ENCODE peak calls at places on chromosomes 2 and 18, in ten cellular contexts. T is psoas muscle, G is transverse colon, C is cardiac muscle cell, R is esophagus squamous epithelium, V is lower lobe of right lung, M is heart left ventricle, S is small intestine, A is upper lobe of right lung, I is endothelial cell of umbilical vein. B is an unnamed sample. For H3K4me1, the result is how much of the 10 kb centered on the place peaks cover.

GRCh38 chr2:241984658-241985057 is 115.1 kb downstream of the RTP5 start:
- DNase-seq in A (no peak), G (no peak), S (no peak), I (no peak), C (no peak), T (no peak), M (no peak), R (no peak), V (no peak), B (no peak)

GRCh38 chr2:106789185-106789584 is 96.8 kb downstream of the ST6GAL2 start:
- DNase-seq in M (no peak), C (no peak), G (no peak), V (no peak), A (no peak), T (no peak), S (no peak), R (no peak), I (no peak), B (no peak)

GRCh38 chr2:205908491-205909193 is 177.3 kb downstream of the INO80D start:
- DNase-seq in I (no peak), G (no peak), C (no peak), V (no peak), T (no peak), R (no peak), S (no peak), M (no peak), A (no peak), B (no peak)

GRCh38 chr2:239064891-239065290 is 217.0 kb downstream of the TWIST2 start:
- DNase-seq in A (no peak), I (no peak), M (no peak), V (peak), T (no peak), S (no peak), G (no peak), C (no peak), R (no peak), B (no peak)

GRCh38 chr2:190180313-190181065 is 118.0 kb upstream of the MSTN start:
- DNase-seq in C (peak), R (no peak), I (peak), S (peak), M (peak), G (peak), T (peak), V (peak), A (peak), B (peak)

GRCh38 chr2:240905176-240905781 is 857 bp upstream of the CROCC2 start:
- DNase-seq in V (peak), M (peak), S (peak), T (peak), G (no peak), R (no peak), C (no peak), A (no peak), I (no peak), B (peak)

GRCh38 chr2:233711312-233712008 is 1.2 kb upstream of the UGT1A5 start:
- DNase-seq in R (peak), C (peak), A (peak), M (peak), S (peak), I (peak), G (peak), T (peak), V (peak), B (peak)

GRCh38 chr2:43298496-43298895 is 72.1 kb upstream of the ZFP36L2 start:
- DNase-seq in V (no peak), T (no peak), S (no peak), M (no peak), I (no peak), A (no peak), C (no peak), G (no peak), R (no peak), B (no peak)

GRCh38 chr18:63374520-63374919 is 7.5 kb upstream of the KDSR start:
- DNase-seq in R (no peak), S (no peak), G (no peak), T (no peak), I (no peak), V (no peak), A (no peak), C (no peak), M (no peak), B (no peak)

GRCh38 chr18:79438581-79438980 is 42.9 kb downstream of the NFATC1 start:
- DNase-seq in A (no peak), I (no peak), G (no peak), R (no peak), C (no peak), V (no peak), T (no peak), S (no peak), M (no peak), B (no peak)
- H3K4me3 ChIP-seq in A (no peak), I (no peak), G (no peak), R (no peak), C (no peak), V (no peak), T (peak), S (no peak), M (no peak), B (no peak)

DNA sequence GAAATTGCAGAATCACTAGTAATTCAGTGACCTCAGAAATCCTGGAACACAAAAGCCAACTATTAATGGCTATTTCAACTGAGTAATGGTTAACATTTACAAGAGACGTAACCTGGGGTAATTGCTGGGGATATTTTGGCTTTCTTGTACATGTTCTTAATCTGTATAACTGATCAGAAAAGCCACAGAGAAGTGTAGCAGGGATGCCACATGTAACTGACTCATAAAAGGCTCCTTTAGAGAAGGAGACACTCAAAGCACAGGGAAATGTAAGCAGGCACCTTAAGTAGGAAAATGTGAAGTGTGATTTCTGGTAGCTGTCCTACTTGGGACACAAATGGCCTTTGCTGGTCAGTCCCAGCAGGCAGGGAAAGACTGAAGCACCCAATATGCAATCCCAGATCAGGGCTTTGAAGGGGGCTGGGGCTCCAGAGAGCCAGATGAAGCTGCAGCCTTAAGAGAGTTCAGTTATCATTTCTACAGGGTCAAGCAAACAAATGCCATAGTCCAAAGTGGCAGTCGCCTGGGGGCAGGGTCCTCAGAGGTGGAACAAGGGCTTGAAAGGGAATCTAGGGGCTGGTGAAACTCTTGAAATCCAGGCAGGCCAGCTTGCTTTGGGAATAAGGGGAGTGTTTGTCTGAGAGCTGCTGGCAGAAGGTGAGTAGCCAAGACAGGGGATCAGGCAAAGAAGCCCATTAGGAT is 7.2 kb upstream of the SPOPL start:
- DNase-seq in I (no peak), C (no peak), V (no peak), G (no peak), R (no peak), T (no peak), S (no peak), A (no peak), M (no peak), B (no peak)
- H3K4me1 ChIP-seq in I (under half), C (under half), V (under half), G (under half), R (under half), T (under half), S (under half), A (under half), M (under half), B (under half)

GRCh38 chr2:40279001-40279400 is 172.9 kb downstream of the SLC8A1 start:
- DNase-seq in G (no peak), T (no peak), A (no peak), V (no peak), R (no peak), I (peak), C (no peak), S (peak), M (no peak), B (no peak)
- H3K4me3 ChIP-seq in G (no peak), T (peak), A (no peak), V (no peak), R (no peak), I (no peak), C (no peak), S (no peak), M (no peak), B (peak)

DNA sequence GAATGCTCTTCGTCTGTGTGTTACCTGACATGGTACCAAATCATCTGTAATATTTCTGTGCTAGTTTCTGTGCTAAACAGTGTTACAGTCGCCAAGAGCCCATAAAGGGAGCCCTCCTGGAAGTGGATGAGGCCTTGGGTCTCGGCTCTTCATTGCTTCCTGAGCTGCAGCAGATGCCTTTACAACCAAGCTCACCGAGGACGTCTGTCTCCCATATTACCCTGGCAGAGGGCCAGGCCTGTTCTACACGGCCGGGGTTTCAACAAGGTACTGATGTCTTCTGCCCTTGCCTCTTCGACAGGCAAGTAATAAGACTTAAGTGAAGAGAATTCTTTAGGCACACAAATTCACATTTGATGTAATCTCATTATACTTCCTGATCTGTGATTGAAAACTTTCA is 16.8 kb downstream of the RPL31 start:
- DNase-seq in I (no peak), S (no peak), R (no peak), V (no peak), T (no peak), M (no peak), C (peak), A (no peak), G (no peak), B (no peak)
- H3K4me1 ChIP-seq in I (under half), S (under half), R (under half), V (under half), T (under half), M (under half), C (under half), A (under half), G (under half), B (under half)

GRCh38 chr2:169365093-169365483 is 2.8 kb upstream of the LRP2 start:
- DNase-seq in T (no peak), M (no peak), G (no peak), R (no peak), I (no peak), A (no peak), V (no peak), S (peak), C (no peak), B (no peak)
- H3K4me3 ChIP-seq in T (peak), M (no peak), G (peak), R (peak), I (no peak), A (peak), V (peak), S (peak), C (peak), B (peak)

DNA sequence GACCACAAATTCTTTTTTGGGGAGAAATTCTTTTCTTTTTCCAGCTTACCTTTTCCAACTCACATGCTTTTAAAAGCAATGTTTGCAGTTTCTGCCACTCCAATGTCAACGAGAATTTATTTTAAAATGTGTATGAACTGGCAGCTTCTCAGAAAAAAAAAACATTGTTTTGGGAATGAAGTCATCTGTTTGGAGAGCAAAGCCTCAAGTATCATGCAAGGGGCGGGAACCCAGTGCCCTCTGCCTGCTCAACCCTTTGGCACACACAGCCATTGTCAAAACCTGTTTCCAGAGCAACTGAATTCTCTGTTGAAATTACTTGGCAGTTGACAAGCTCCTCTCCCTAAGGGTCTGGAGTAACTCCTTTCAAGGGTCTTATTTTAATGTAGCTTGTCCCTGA is 128.5 kb downstream of the QPCT start:
- DNase-seq in R (no peak), M (no peak), I (peak), G (no peak), V (peak), T (no peak), S (no peak), C (no peak), A (peak), B (peak)
- H3K4me1 ChIP-seq in R (under half), M (under half), I (under half), G (under half), V (under half), T (under half), S (under half), C (under half), A (under half), B (under half)

GRCh38 chr2:196534533-196534932 is 105.0 kb upstream of the CCDC150 start:
- DNase-seq in T (no peak), R (no peak), V (no peak), A (no peak), G (no peak), C (peak), M (peak), S (no peak), I (no peak), B (no peak)

GRCh38 chr2:196533998-196534397 is 105.5 kb upstream of the CCDC150 start:
- DNase-seq in I (no peak), A (no peak), C (no peak), T (no peak), G (no peak), R (no peak), S (no peak), V (no peak), M (no peak), B (no peak)

GRCh38 chr2:196537311-196537710 is 102.2 kb upstream of the CCDC150 start:
- DNase-seq in I (no peak), V (no peak), C (no peak), T (no peak), S (no peak), A (no peak), M (no peak), G (no peak), R (no peak), B (no peak)

GRCh38 chr2:196535080-196535479 is 104.4 kb upstream of the CCDC150 start:
- DNase-seq in M (no peak), T (no peak), A (no peak), C (no peak), R (no peak), V (no peak), I (no peak), S (no peak), G (no peak), B (no peak)

DNA sequence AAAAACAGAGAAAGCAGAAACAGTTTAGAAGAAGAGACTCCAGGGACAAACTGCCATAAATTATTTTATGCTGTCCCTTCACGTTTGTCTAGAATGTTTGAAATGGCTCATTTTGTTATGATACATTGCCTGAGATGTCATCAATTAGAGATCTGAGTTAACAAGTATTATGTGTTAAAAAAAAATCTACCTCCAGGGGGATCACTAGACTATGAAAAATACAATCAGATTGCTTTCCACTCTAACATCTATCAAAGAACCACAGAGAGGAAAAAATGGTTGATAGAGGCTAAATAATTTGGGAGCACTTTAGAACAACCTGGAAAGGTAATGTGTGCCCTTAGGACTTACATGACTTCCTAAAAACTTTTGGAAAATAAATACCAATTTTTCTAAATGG is 103.8 kb upstream of the CCDC150 start:
- DNase-seq in A (no peak), S (no peak), R (no peak), M (no peak), C (no peak), T (no peak), G (no peak), V (no peak), I (peak), B (no peak)
- H3K4me3 ChIP-seq in A (no peak), S (no peak), R (no peak), M (no peak), C (no peak), T (no peak), G (no peak), V (no peak), I (no peak), B (no peak)

GRCh38 chr2:41937464-41937861 is 110.4 kb upstream of the PKDCC start:
- DNase-seq in I (no peak), A (no peak), G (no peak), C (no peak), M (no peak), T (no peak), V (no peak), R (no peak), S (no peak), B (no peak)

GRCh38 chr2:41936751-41937463 is 110.9 kb upstream of the PKDCC start:
- DNase-seq in A (no peak), S (no peak), G (no peak), C (no peak), R (no peak), M (no peak), I (no peak), V (no peak), T (no peak), B (no peak)

GRCh38 chr2:41935004-41935401 is 112.8 kb upstream of the PKDCC start:
- DNase-seq in T (no peak), A (no peak), G (no peak), I (no peak), C (no peak), M (no peak), S (no peak), R (no peak), V (no peak), B (no peak)

GRCh38 chr2:41934323-41935003 is 113.4 kb upstream of the PKDCC start:
- DNase-seq in R (no peak), A (no peak), V (no peak), T (peak), G (no peak), M (peak), S (no peak), C (peak), I (no peak), B (no peak)

DNA sequence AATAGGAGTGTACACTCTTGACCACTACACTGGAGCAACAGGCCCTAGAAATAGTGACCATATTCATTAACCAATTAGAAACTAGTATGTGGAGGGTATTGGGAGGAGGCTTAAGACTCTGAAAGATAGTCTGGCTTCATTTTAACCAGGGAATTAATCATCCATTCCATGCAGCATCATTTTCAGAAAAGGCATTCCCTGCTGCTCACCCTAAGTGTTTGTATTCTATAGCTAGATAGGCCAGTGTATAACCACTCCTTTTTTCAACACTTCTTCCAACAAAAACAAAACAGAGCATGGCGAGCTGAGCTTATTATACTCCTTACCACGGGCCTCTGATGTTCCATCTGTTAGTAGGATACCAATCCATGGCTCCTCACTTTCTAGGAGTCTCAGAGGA is 112.0 kb upstream of the PKDCC start:
- DNase-seq in S (no peak), G (no peak), I (no peak), M (no peak), V (no peak), C (no peak), A (no peak), R (no peak), T (no peak), B (no peak)
- H3K4me1 ChIP-seq in S (under half), G (under half), I (under half), M (under half), V (under half), C (half or more), A (under half), R (under half), T (under half), B (under half)